ENCODE peak calls at places on chromosomes 6 and 20, in ten cellular contexts. R is epithelial cell of esophagus, X is A549, H is hepatocyte, E is keratinocyte, G is left lung, A is esophagus squamous epithelium, T is cardiac muscle cell, D is HFF-Myc, F is lower lobe of right lung. O is an unnamed sample.
A peak's percentile ranks its signal among the peaks of the same experiment; 100 is the strongest.

GRCh38 chr6:133062077-133062476 is 179.1 kb upstream of the EYA4 start:
- DNase-seq in F (no peak), H (no peak), G (no peak), X (peak; percentile 1), E (no peak), D (no peak), R (no peak), A (no peak), T (no peak), O (peak; percentile 75)

GRCh38 chr6:144468709-144469108 is 183.6 kb downstream of the UTRN start:
- DNase-seq in X (no peak), D (no peak), R (no peak), G (no peak), H (no peak), A (no peak), F (no peak), E (no peak), T (no peak), O (no peak)

GRCh38 chr6:26033132-26033941 is 53.9 kb upstream of the HFE start:
- DNase-seq in F (peak; percentile 80), H (peak; percentile 90), X (peak; percentile 95), D (peak; percentile 99), R (peak; percentile 95), E (no peak), G (peak; percentile 91), A (no peak), T (peak; percentile 88), O (peak; percentile 95)

GRCh38 chr20:35730583-35731468 is 11.2 kb downstream of the RBM39 start:
- DNase-seq in H (no peak), F (no peak), R (no peak), D (no peak), A (no peak), T (no peak), G (no peak), E (no peak), X (no peak), O (no peak)

GRCh38 chr20:49956689-49957443 is 20.7 kb downstream of the RNF114 start:
- DNase-seq in D (no peak), E (no peak), G (peak; percentile 70), R (no peak), X (no peak), F (no peak), T (no peak), H (no peak), A (no peak), O (no peak)

GRCh38 chr6:162056745-162057144 is 670.8 kb downstream of the PRKN start:
- DNase-seq in T (peak; percentile 63), F (no peak), H (peak; percentile 28), G (no peak), A (no peak), D (no peak), R (no peak), E (no peak), X (peak; percentile 58), O (peak; percentile 73)

GRCh38 chr6:34102099-34102656 is 43.7 kb downstream of the GRM4 start:
- DNase-seq in D (no peak), F (no peak), G (no peak), T (no peak), A (no peak), E (no peak), X (no peak), R (no peak), H (no peak), O (no peak)

GRCh38 chr6:93624408-93624807 is 205.0 kb upstream of the EPHA7 start:
- DNase-seq in F (no peak), H (no peak), D (no peak), T (peak; percentile 11), A (no peak), E (no peak), G (no peak), X (no peak), R (no peak), O (no peak)

GRCh38 chr6:30684386-30685156 is 1.9 kb downstream of the PPP1R18 start:
- DNase-seq in A (no peak), D (no peak), X (no peak), F (peak; percentile 80), H (no peak), T (no peak), E (no peak), R (peak; percentile 44), G (peak; percentile 91), O (peak; percentile 51)

GRCh38 chr6:29887819-29888581 is 54.3 kb upstream of the HLA-A start:
- DNase-seq in X (no peak), T (peak; percentile 25), R (peak; percentile 58), D (no peak), F (peak; percentile 95), E (peak; percentile 5), A (no peak), H (peak; percentile 89), G (peak; percentile 96), O (peak; percentile 62)

GRCh38 chr6:72403413-72403812 is 218.5 kb upstream of the KCNQ5 start:
- DNase-seq in A (no peak), D (no peak), T (no peak), G (no peak), E (no peak), H (no peak), R (no peak), F (no peak), X (no peak), O (no peak)

GRCh38 chr20:36483205-36483918 is 58.0 kb upstream of the MYL9 start:
- DNase-seq in A (no peak), D (no peak), E (no peak), H (no peak), R (no peak), T (no peak), G (no peak), F (no peak), X (no peak), O (no peak)

GRCh38 chr20:57717797-57718196 is 8.0 kb upstream of the PMEPA1 start:
- DNase-seq in G (no peak), X (peak; percentile 86), F (no peak), D (no peak), R (peak; percentile 79), E (no peak), T (no peak), H (no peak), A (no peak), O (no peak)

GRCh38 chr6:112416885-112417284 is 69.8 kb downstream of the RFPL4B start:
- DNase-seq in F (no peak), E (no peak), R (no peak), X (no peak), H (no peak), A (no peak), D (peak; percentile 38), G (no peak), T (no peak), O (peak; percentile 81)

GRCh38 chr6:156844089-156844488 is 66.9 kb downstream of the ARID1B start:
- DNase-seq in X (no peak), H (no peak), F (no peak), A (no peak), E (no peak), G (no peak), R (no peak), D (no peak), T (no peak), O (no peak)

GRCh38 chr20:6157345-6157744 is 34.5 kb upstream of the FERMT1 start:
- DNase-seq in D (no peak), H (no peak), E (no peak), T (no peak), A (no peak), X (peak; percentile 31), G (no peak), R (peak; percentile 24), F (no peak), O (no peak)

GRCh38 chr20:6164421-6165341 is 41.9 kb upstream of the FERMT1 start:
- DNase-seq in A (no peak), T (peak; percentile 50), G (no peak), R (peak; percentile 24), H (no peak), X (no peak), E (no peak), F (no peak), D (no peak), O (no peak)

GRCh38 chr20:6160736-6161135 is 37.9 kb upstream of the FERMT1 start:
- DNase-seq in G (no peak), R (no peak), F (no peak), X (no peak), H (no peak), E (no peak), D (no peak), A (no peak), T (no peak), O (no peak)

GRCh38 chr20:6162239-6162638 is 39.4 kb upstream of the FERMT1 start:
- DNase-seq in X (no peak), R (no peak), E (no peak), H (no peak), A (no peak), D (no peak), G (no peak), F (no peak), T (peak; percentile 56), O (peak; percentile 6)
- H3K4me3 ChIP-seq in X (no peak overlapping the region), R (no peak overlapping the region), E (no peak overlapping the region), H (no peak overlapping the region), A (no peak overlapping the region), D (no peak overlapping the region), G (no peak overlapping the region), F (no peak overlapping the region), T (no peak overlapping the region), O (no peak overlapping the region)

GRCh38 chr6:152356659-152357058 is 280.5 kb downstream of the SYNE1 start:
- DNase-seq in H (peak; percentile 32), F (no peak), R (peak; percentile 66), E (no peak), X (peak; percentile 34), A (no peak), T (no peak), G (no peak), D (no peak), O (peak; percentile 60)
- TF ChIP-seq CTCF in H (peak; percentile 39), F (no peak), R (peak; percentile 59), E (peak; percentile 41), X (peak; percentile 35), A (no peak), T (peak; percentile 53), G (no peak), D (no peak), O (peak; percentile 7)

DNA sequence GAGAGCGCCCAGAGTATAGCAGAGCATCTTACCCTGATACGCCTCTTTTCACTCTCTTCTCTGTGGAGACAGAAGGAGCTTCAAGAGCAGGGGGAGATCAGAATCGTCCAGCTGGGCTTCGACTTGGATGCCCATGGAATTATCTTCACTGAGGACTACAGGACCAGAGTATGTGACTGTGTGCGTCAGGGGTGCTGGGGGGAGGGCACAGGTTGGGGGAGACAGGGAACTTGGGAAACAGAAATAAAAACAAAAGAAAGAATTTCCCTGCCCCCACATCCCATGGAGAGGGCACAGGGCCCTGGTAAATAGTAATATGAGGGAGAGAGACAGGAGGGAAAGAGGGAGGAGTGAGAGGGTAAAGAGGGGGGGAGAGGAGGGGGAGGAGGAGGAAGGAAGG is 3.0 kb upstream of the C4A start:
- DNase-seq in F (no peak), T (no peak), G (peak; percentile 1), E (no peak), A (no peak), X (no peak), R (no peak), H (no peak), D (no peak), O (no peak)
- H3K4me3 ChIP-seq in F (no peak overlapping the region), T (no peak overlapping the region), G (no peak overlapping the region), E (no peak overlapping the region), A (no peak overlapping the region), X (no peak overlapping the region), R (no peak overlapping the region), H (no peak overlapping the region), D (no peak overlapping the region), O (no peak overlapping the region)

GRCh38 chr20:3174442-3175263 is 1.3 kb upstream of the LZTS3 start:
- DNase-seq in D (no peak), T (no peak), A (no peak), R (peak; percentile 56), E (no peak), X (peak; percentile 61), F (no peak), H (no peak), G (no peak), O (no peak)
- TF ChIP-seq CTCF in D (no peak), T (no peak), A (no peak), R (no peak), E (no peak), X (no peak), F (no peak), H (peak; percentile 9), G (no peak), O (no peak)

O was measured in foreskin fibroblast.